ENCODE peak calls at places on chromosomes 2 and 18, in eight cellular contexts. S is transverse colon; G is CD8-positive, alpha-beta T cell; C is cardiac muscle cell; H is adrenal gland; F is CD8-positive, alpha-beta memory T cell; U is pancreas; K is OCI-LY7. N is an unnamed sample.

GRCh38 chr2:130391872-130392670 is 36.2 kb downstream of the PTPN18 start:
- DNase-seq in F (no peak), K (peak), C (peak), G (no peak), H (no peak), S (no peak), U (no peak), N (no peak)

GRCh38 chr2:2558476-2558875 is 227.4 kb upstream of the MYT1L start:
- DNase-seq in U (no peak), H (no peak), K (no peak), S (no peak), F (no peak), C (no peak), G (no peak), N (no peak)

GRCh38 chr2:192288290-192288689 is 93.6 kb upstream of the TMEFF2 start:
- DNase-seq in H (no peak), S (no peak), F (no peak), G (no peak), C (peak), K (no peak), U (no peak), N (no peak)

GRCh38 chr2:110957267-110957666 is 163.4 kb upstream of the BCL2L11 start:
- DNase-seq in H (no peak), C (no peak), F (no peak), U (no peak), S (no peak), G (no peak), K (no peak), N (no peak)

GRCh38 chr2:88227446-88227845 is 57.3 kb downstream of the THNSL2 start:
- DNase-seq in G (no peak), K (no peak), C (no peak), U (no peak), S (no peak), H (no peak), F (no peak), N (no peak)

GRCh38 chr2:38277245-38278119 is 99.6 kb downstream of the ATL2 start:
- DNase-seq in F (no peak), S (no peak), H (no peak), U (no peak), C (no peak), K (no peak), G (no peak), N (no peak)

GRCh38 chr18:46555213-46555612 is 101.8 kb downstream of the LOXHD1 start:
- DNase-seq in K (no peak), S (no peak), U (no peak), G (no peak), F (no peak), C (no peak), H (no peak), N (peak)

GRCh38 chr2:21017748-21018276 is 26.1 kb downstream of the APOB start:
- DNase-seq in F (no peak), K (no peak), U (no peak), S (no peak), H (no peak), C (no peak), G (no peak), N (no peak)

GRCh38 chr2:9057939-9058761 is 54.7 kb upstream of the MBOAT2 start:
- DNase-seq in C (no peak), G (no peak), K (no peak), F (no peak), U (no peak), H (no peak), S (no peak), N (no peak)

GRCh38 chr2:176892818-176893217 is 319.8 kb upstream of the HNRNPA3 start:
- DNase-seq in G (no peak), S (no peak), H (no peak), U (no peak), C (no peak), F (no peak), K (no peak), N (no peak)

GRCh38 chr2:135756692-135757091 is 15.0 kb downstream of the UBXN4 start:
- DNase-seq in G (no peak), H (no peak), F (no peak), K (no peak), U (no peak), C (no peak), S (no peak), N (no peak)

GRCh38 chr2:240453461-240454030 is 18.1 kb downstream of the GPC1 start:
- DNase-seq in H (no peak), F (no peak), G (no peak), U (no peak), S (no peak), K (no peak), C (peak), N (no peak)

GRCh38 chr2:42917374-42918017 is 125.1 kb upstream of the HAAO start:
- DNase-seq in S (peak), K (no peak), G (no peak), C (no peak), U (no peak), F (no peak), H (peak), N (no peak)

GRCh38 chr18:2653467-2653866 is 2.1 kb upstream of the SMCHD1 start:
- DNase-seq in K (peak), S (no peak), H (no peak), F (no peak), C (no peak), G (no peak), U (no peak), N (no peak)

GRCh38 chr2:72980535-72981217 is 63.4 kb downstream of the EMX1 start:
- DNase-seq in C (no peak), S (no peak), H (no peak), G (no peak), F (no peak), K (no peak), U (no peak), N (no peak)

GRCh38 chr2:204638795-204639194 is 93.5 kb downstream of the PARD3B start:
- DNase-seq in F (no peak), G (no peak), U (no peak), S (no peak), H (no peak), K (no peak), C (no peak), N (no peak)

GRCh38 chr2:58271826-58272225 is 30.7 kb upstream of the FANCL start:
- DNase-seq in S (no peak), K (no peak), U (no peak), F (no peak), C (no peak), H (no peak), G (no peak), N (no peak)

GRCh38 chr18:65352183-65352582 is 398.6 kb upstream of the CDH7 start:
- DNase-seq in G (no peak), C (no peak), U (no peak), S (no peak), H (no peak), K (no peak), F (no peak), N (no peak)

GRCh38 chr2:157190151-157190550 is 67.4 kb upstream of the GALNT5 start:
- DNase-seq in K (no peak), H (no peak), S (no peak), C (no peak), U (no peak), G (no peak), F (no peak), N (no peak)

GRCh38 chr2:207311316-207312005 is 145.7 kb upstream of the KLF7 start:
- DNase-seq in K (no peak), C (no peak), G (no peak), S (peak), F (no peak), H (peak), U (no peak), N (no peak)

GRCh38 chr2:216350214-216350789 is 22.0 kb downstream of the MARCHF4 start:
- DNase-seq in K (no peak), F (peak), H (no peak), U (no peak), C (no peak), G (peak), S (no peak), N (no peak)

GRCh38 chr2:192499476-192499875 is 304.7 kb upstream of the TMEFF2 start:
- DNase-seq in F (no peak), G (no peak), U (no peak), S (no peak), K (no peak), C (no peak), H (no peak), N (no peak)

GRCh38 chr2:63054812-63055509 is 4.3 kb downstream of the OTX1 start:
- DNase-seq in F (no peak), H (no peak), S (no peak), C (no peak), G (no peak), K (no peak), U (no peak), N (no peak)

GRCh38 chr2:165794520-165794882 is 454 bp upstream of the GALNT3 start:
- DNase-seq in S (peak), F (peak), G (peak), U (no peak), H (no peak), K (no peak), C (peak), N (peak)

GRCh38 chr2:235618039-235618438 is 124.2 kb downstream of the AGAP1 start:
- DNase-seq in G (no peak), H (no peak), S (no peak), F (no peak), U (no peak), K (no peak), C (no peak), N (no peak)

GRCh38 chr2:56088411-56088810 is 95.4 kb upstream of the CCDC85A start:
- DNase-seq in K (no peak), U (no peak), C (no peak), S (no peak), G (no peak), H (no peak), F (no peak), N (no peak)

GRCh38 chr2:19301706-19302105 is 56.7 kb downstream of the OSR1 start:
- DNase-seq in G (no peak), S (no peak), U (no peak), C (no peak), F (no peak), K (no peak), H (no peak), N (no peak)

GRCh38 chr2:44044281-44044720 is 48.5 kb upstream of the LRPPRC start:
- DNase-seq in F (peak), G (peak), C (peak), S (peak), U (peak), H (peak), K (peak), N (peak)

GRCh38 chr2:195322324-195322723 is 334.7 kb upstream of the SLC39A10 start:
- DNase-seq in U (no peak), G (no peak), K (no peak), F (no peak), H (peak), C (peak), S (peak), N (no peak)

GRCh38 chr2:206004004-206004693 is 81.8 kb downstream of the INO80D start:
- DNase-seq in F (no peak), C (peak), S (peak), H (no peak), K (peak), G (no peak), U (no peak), N (no peak)

GRCh38 chr2:232903989-232904388 is 33.9 kb downstream of the SNORC start:
- DNase-seq in H (no peak), F (no peak), K (no peak), G (no peak), U (no peak), S (no peak), C (no peak), N (no peak)

GRCh38 chr2:232897971-232898408 is 27.9 kb downstream of the SNORC start:
- DNase-seq in U (no peak), C (no peak), K (no peak), H (no peak), F (no peak), G (no peak), S (no peak), N (no peak)

GRCh38 chr2:232900811-232901701 is 31.0 kb downstream of the SNORC start:
- DNase-seq in S (no peak), U (no peak), K (no peak), F (no peak), C (no peak), G (no peak), H (peak), N (no peak)

GRCh38 chr2:232898592-232899541 is 28.8 kb downstream of the SNORC start:
- DNase-seq in U (no peak), G (no peak), S (no peak), H (no peak), F (no peak), K (no peak), C (peak), N (peak)

GRCh38 chr2:232901711-232902578 is 31.9 kb downstream of the SNORC start:
- DNase-seq in C (no peak), S (no peak), F (no peak), G (no peak), U (no peak), K (no peak), H (peak), N (no peak)
- H3K27ac ChIP-seq in C (no peak), S (no peak), F (no peak), G (no peak), U (no peak), K (no peak), H (peak), N (peak)

GRCh38 chr18:54956506-54956905 is 2.8 kb downstream of the CCDC68 start:
- DNase-seq in U (no peak), G (no peak), H (no peak), K (no peak), S (no peak), F (no peak), C (no peak), N (no peak)
- H3K27ac ChIP-seq in U (no peak), G (no peak), H (no peak), K (no peak), S (no peak), F (no peak), C (no peak), N (no peak)

DNA sequence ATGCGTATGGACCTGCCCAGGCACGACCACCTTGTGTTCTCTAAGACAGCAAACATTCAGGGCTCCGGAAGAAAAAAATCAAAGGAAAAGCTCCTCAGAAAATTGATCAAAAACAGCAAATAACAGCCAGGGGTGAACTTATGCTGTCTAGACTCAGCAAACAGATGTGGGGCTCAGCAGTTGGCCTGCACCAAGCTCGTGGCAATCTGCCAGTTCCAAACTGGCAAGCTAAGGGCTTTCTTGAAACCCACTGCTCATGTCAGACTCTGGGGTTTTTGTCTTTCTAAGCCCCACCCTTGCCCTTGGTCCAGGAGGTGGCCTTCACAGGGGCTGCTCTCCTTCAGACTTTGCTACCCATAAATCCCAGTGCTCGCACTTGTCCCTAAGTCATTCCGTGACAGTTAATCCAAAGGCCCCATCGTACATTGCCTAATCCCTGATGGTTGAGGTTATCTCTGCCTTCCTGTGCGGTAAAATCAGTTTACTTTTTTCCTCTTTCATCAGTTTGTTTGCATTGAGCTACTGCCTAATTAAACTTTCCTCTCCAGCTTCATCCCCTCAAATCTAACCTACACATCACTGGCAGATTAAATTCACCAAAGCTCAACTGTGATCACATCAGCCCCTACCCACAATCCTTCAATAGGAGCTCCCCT is 408.0 kb downstream of the LRATD1 start:
- DNase-seq in S (no peak), K (no peak), G (no peak), H (no peak), F (no peak), C (no peak), U (no peak), N (no peak)
- H3K27ac ChIP-seq in S (peak), K (no peak), G (no peak), H (no peak), F (no peak), C (no peak), U (no peak), N (peak)

GRCh38 chr2:70565039-70565731 is 11.6 kb upstream of the TGFA start:
- DNase-seq in H (no peak), G (no peak), U (no peak), K (no peak), F (no peak), S (no peak), C (no peak), N (peak)
- H3K27ac ChIP-seq in H (no peak), G (no peak), U (no peak), K (no peak), F (no peak), S (no peak), C (no peak), N (peak)

DNA sequence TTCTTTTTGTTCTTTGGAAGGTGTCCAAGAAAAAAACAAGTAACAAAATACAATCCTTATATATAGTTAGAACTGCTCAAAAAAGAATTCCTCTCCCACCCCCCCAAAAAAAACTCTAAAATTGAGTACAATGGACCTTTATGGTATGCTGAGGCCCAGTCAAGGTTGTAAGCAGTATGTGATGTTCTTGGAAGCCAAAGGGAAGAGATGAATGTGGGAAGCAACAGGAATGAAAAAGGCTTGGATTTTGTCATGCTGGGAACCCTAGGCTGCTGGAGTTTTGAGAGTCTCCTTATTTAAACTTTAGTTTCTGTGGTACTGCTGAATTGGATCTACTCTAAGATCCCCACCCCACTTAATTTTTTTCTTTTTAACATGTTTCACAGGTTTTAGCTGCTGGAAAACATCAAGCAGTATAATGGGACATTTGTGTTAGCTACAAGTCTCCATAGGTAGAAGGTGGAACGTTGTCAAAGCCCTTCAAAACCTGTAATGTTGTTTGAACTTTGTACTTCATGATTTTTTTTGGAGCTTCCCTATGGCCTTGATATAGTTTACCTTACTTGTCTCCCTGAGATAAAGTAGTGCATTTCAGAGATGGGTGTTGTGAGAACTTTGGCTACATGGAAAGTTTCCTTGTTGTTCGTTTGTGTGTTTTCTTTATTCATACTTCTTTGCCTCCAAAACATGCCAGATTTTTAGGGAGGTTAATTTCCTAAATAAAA is 57.7 kb downstream of the PHLPP1 start:
- DNase-seq in C (no peak), S (no peak), F (no peak), K (no peak), U (no peak), H (no peak), G (no peak), N (no peak)
- H3K27ac ChIP-seq in C (no peak), S (peak), F (no peak), K (no peak), U (peak), H (no peak), G (no peak), N (no peak)

GRCh38 chr2:70111752-70112591 is 24.7 kb downstream of the PCBP1 start:
- DNase-seq in G (no peak), F (no peak), S (no peak), C (no peak), K (no peak), H (no peak), U (no peak), N (no peak)
- H3K27ac ChIP-seq in G (no peak), F (no peak), S (no peak), C (peak), K (no peak), H (peak), U (peak), N (peak)

DNA sequence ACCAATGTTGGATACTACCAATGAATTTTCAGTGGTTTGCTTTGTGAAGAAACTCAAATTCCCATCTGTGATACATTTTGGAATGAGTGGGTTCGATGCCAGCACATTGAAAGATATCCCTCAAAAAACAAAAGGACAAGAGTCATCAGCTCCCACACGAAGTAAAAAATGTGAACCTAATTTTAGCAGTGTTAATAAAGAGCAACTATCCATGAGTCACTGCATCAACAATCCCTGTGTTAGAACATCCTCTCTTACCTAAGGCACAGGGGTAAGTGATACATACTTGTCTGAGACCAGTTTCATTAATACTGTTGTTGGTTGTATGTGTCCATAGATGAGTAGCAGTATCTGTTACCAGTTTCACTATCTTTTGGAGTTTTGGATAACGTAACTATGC is 551.8 kb upstream of the SOX11 start:
- DNase-seq in C (no peak), S (no peak), F (no peak), H (no peak), U (no peak), G (no peak), K (no peak), N (no peak)
- H3K27ac ChIP-seq in C (no peak), S (no peak), F (no peak), H (no peak), U (no peak), G (no peak), K (no peak), N (no peak)

GRCh38 chr2:69943841-69944604 is 17.4 kb downstream of the ASPRV1 start:
- DNase-seq in S (no peak), H (no peak), G (no peak), C (no peak), F (no peak), K (no peak), U (no peak), N (no peak)
- H3K27ac ChIP-seq in S (no peak), H (no peak), G (no peak), C (no peak), F (no peak), K (no peak), U (no peak), N (no peak)

GRCh38 chr2:182020319-182021055 is 34.8 kb downstream of the PPP1R1C start:
- DNase-seq in S (no peak), C (no peak), F (no peak), G (no peak), H (no peak), U (no peak), K (no peak), N (no peak)
- H3K27ac ChIP-seq in S (no peak), C (no peak), F (no peak), G (no peak), H (no peak), U (no peak), K (no peak), N (no peak)

GRCh38 chr2:171874517-171874916 is 19.5 kb downstream of the SLC25A12 start:
- DNase-seq in F (no peak), S (no peak), H (no peak), G (no peak), U (no peak), C (no peak), K (no peak), N (no peak)

GRCh38 chr2:171880774-171881173 is 13.3 kb downstream of the SLC25A12 start:
- DNase-seq in S (no peak), H (no peak), G (no peak), C (no peak), F (no peak), U (no peak), K (no peak), N (no peak)

GRCh38 chr2:171879865-171880264 is 14.2 kb downstream of the SLC25A12 start:
- DNase-seq in F (no peak), S (no peak), H (no peak), C (no peak), G (no peak), U (no peak), K (no peak), N (no peak)

GRCh38 chr2:171878481-171878993 is 15.5 kb downstream of the SLC25A12 start:
- DNase-seq in K (no peak), U (no peak), G (no peak), C (peak), F (no peak), S (no peak), H (peak), N (no peak)

DNA sequence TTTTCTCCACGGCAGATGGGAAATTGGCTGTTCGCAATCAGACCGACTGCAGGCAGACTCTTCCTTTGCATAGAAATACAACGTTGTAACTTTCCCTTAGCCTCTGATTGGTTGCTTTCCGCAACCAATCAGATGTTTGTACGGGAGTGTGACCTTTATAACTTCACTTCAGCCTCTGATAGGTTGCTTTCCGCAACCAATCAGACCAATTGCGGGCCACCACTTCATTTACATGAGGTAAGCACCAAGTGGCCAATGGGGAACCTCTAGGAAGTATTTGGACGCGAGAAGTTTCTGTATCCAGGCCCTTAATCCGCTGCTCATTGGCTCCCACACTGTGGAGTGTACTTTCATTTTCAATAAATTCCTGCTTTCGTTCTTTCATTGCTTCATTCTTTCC is 19.1 kb downstream of the SLC25A12 start:
- DNase-seq in F (no peak), U (no peak), K (no peak), G (no peak), H (no peak), S (no peak), C (no peak), N (no peak)
- H3K27ac ChIP-seq in F (no peak), U (no peak), K (no peak), G (no peak), H (no peak), S (no peak), C (no peak), N (no peak)

N was measured in dorsolateral prefrontal cortex.